ENCODE peak calls at places on chromosomes 5 and 9, in nine cellular contexts. N is SW 1271; C is dorsolateral prefrontal cortex; Y is GM12891; M is stimulated activated naive CD8-positive, alpha-beta T cell treated with anti-CD3 and anti-CD28 coated beads, Interleukin-15, Interleukin-2, amounts not matched to agents 100 U/mL and 50 U/mL, for 24 hours; H is kidney glomerular epithelial cell; O is hypothalamus; F is ACHN; R is activated CD4-positive, alpha-beta T cell treated with anti-CD3 and anti-CD28 coated beads, Interleukin-2, amount 50 U/mL, for 4 hours. I is an unnamed sample.

GRCh38 chr5:71778678-71779276 is 59.7 kb downstream of the CARTPT start:
- DNase-seq in N (no peak), C (peak), Y (no peak), M (no peak), H (no peak), O (peak), F (peak), R (no peak), I (no peak)

GRCh38 chr9:115250646-115251045 is 132.7 kb upstream of the TNC start:
- DNase-seq in N (peak), C (no peak), Y (no peak), M (no peak), H (peak), O (no peak), F (peak), R (no peak), I (no peak)

GRCh38 chr5:15008476-15008875 is 136.9 kb upstream of the ANKH start:
- DNase-seq in N (peak), C (peak), Y (no peak), M (no peak), H (peak), O (no peak), F (peak), R (no peak), I (no peak)

GRCh38 chr5:178793156-178793555 is 62.7 kb upstream of the ZNF354A start:
- DNase-seq in N (no peak), C (no peak), Y (no peak), M (peak), H (no peak), O (no peak), F (no peak), R (no peak), I (no peak)

GRCh38 chr5:14595189-14595588 is 13.6 kb downstream of the OTULINL start:
- DNase-seq in N (no peak), C (no peak), Y (peak), M (no peak), H (no peak), O (no peak), F (no peak), R (no peak), I (no peak)

GRCh38 chr9:101115062-101115461 is 86.5 kb downstream of the PLPPR1 start:
- DNase-seq in N (no peak), C (no peak), Y (no peak), M (no peak), H (no peak), O (no peak), F (no peak), R (no peak), I (no peak)

GRCh38 chr9:100064872-100065581 is 33.8 kb downstream of the ERP44 start:
- DNase-seq in N (no peak), C (no peak), Y (no peak), M (no peak), H (peak), O (no peak), F (peak), R (no peak), I (no peak)

GRCh38 chr5:170434953-170435605 is 45.9 kb upstream of the KCNMB1 start:
- DNase-seq in N (no peak), C (peak), Y (peak), M (peak), H (peak), O (peak), F (peak), R (peak), I (peak)

GRCh38 chr5:36398137-36398536 is 96.4 kb upstream of the RANBP3L start:
- DNase-seq in N (no peak), C (no peak), Y (no peak), M (no peak), H (peak), O (no peak), F (peak), R (no peak), I (no peak)

GRCh38 chr5:149128023-149128875 is 13.0 kb upstream of the ABLIM3 start:
- DNase-seq in N (no peak), C (no peak), Y (peak), M (peak), H (peak), O (no peak), F (peak), R (no peak), I (no peak)